ENCODE peak calls at places on chromosomes 13 and 19, in four cellular contexts. Q is OCI-LY7; G is CD8-positive, alpha-beta memory T cell; J is IMR-90. B is an unnamed sample.

GRCh38 chr19:2235396-2236284 is 489 bp downstream of the PLEKHJ1 start:
- DNase-seq in Q (peak), G (no peak), J (no peak), B (no peak)

GRCh38 chr19:15263361-15263985 is 31.2 kb upstream of the EPHX3 start:
- DNase-seq in Q (no peak), G (no peak), J (no peak), B (no peak)

GRCh38 chr13:27011661-27012060 is 159.9 kb downstream of the USP12 start:
- DNase-seq in Q (no peak), G (no peak), J (no peak), B (no peak)

GRCh38 chr13:48902421-48902820 is 73.3 kb upstream of the FNDC3A start:
- DNase-seq in Q (no peak), G (no peak), J (peak), B (no peak)

GRCh38 chr13:110625771-110626321 is 10.5 kb downstream of the NAXD start:
- DNase-seq in Q (no peak), G (no peak), J (no peak), B (no peak)

GRCh38 chr19:11598103-11598483 is 810 bp downstream of the ZNF627 start:
- DNase-seq in Q (no peak), G (no peak), J (no peak), B (no peak)

GRCh38 chr13:60369242-60369641 is 27.8 kb upstream of the TDRD3 start:
- DNase-seq in Q (no peak), G (no peak), J (peak), B (no peak)

GRCh38 chr19:2371656-2372055 is 11.6 kb downstream of the TMPRSS9 start:
- DNase-seq in Q (no peak), G (no peak), J (peak), B (no peak)

GRCh38 chr19:55206664-55207500 is 2.4 kb downstream of the PTPRH start:
- DNase-seq in Q (no peak), G (no peak), J (peak), B (peak)

GRCh38 chr13:37058801-37059135 is 720 bp downstream of the SUPT20H start:
- DNase-seq in Q (peak), G (no peak), J (no peak), B (peak)

GRCh38 chr19:31350693-31351211 is 1.5 kb upstream of the TSHZ3 start:
- DNase-seq in Q (no peak), G (no peak), J (peak), B (no peak)

GRCh38 chr13:52599853-52600603 is 42.2 kb upstream of the HNRNPA1L2 start:
- DNase-seq in Q (peak), G (no peak), J (peak), B (no peak)

GRCh38 chr19:7376151-7376852 is 27.6 kb downstream of the ARHGEF18 start:
- DNase-seq in Q (no peak), G (no peak), J (no peak), B (no peak)

GRCh38 chr13:113906566-113906965 is 42.7 kb upstream of the GAS6 start:
- DNase-seq in Q (no peak), G (no peak), J (no peak), B (no peak)

GRCh38 chr13:86572115-86572514 is 772.9 kb upstream of the SLITRK6 start:
- DNase-seq in Q (no peak), G (no peak), J (peak), B (no peak)

GRCh38 chr13:113064000-113064533 is 41.5 kb upstream of the F7 start:
- DNase-seq in Q (no peak), G (no peak), J (no peak), B (no peak)

GRCh38 chr19:3024509-3024869 is 4.6 kb downstream of the TLE2 start:
- DNase-seq in Q (no peak), G (no peak), J (no peak), B (no peak)

GRCh38 chr13:73914119-73914518 is 220.1 kb downstream of the KLF12 start:
- DNase-seq in Q (peak), G (no peak), J (no peak), B (no peak)

GRCh38 chr13:31437975-31438374 is 238.2 kb downstream of the B3GLCT start:
- DNase-seq in Q (no peak), G (no peak), J (no peak), B (no peak)

GRCh38 chr19:8458380-8458779 is 13.6 kb downstream of the HNRNPM start:
- DNase-seq in Q (no peak), G (no peak), J (no peak), B (no peak)

DNA sequence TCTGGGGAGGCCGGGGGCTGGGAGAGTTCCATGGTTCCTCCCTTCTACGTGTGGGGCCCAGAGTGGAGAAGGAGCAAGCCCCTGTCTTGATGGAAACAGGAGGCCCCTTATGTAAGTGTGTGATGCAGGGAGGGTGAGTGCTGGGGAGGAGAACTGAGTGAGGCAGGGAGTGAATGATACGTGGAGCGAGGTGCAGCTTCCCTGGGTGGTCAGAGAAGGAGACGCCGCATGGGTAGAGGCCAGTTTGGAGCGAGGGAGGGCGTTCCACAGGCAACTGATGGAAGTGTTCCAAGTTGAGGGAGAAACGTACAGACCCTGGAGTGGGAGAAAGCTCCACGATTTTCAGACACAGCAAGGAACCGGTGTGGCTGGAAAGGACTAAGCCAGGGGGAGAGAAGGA is 16.0 kb downstream of the MAG start:
- DNase-seq in Q (no peak), G (no peak), J (no peak), B (no peak)
- H3K4me3 ChIP-seq in Q (no peak), G (no peak), J (no peak), B (no peak)

DNA sequence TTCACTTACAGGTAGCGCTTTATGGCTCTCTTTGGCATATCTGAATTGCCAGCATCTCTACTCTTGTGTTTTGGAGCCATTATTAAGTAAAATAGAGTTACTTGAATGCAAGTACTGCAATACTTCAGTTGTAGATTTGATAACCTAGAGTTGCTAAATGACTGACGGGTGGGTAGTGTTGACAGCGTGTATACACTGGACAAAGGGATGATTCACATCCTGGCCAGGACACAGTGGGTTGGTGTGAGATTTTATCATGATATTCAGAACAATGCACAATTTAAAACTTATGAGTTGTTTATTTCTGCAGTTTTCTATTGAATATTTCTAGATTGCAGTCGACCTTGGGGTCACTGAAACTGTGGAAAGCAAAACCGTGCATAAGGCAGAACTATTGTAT is 44.5 kb downstream of the NDFIP2 start:
- DNase-seq in Q (no peak), G (no peak), J (no peak), B (no peak)
- H3K27ac ChIP-seq in Q (no peak), G (no peak), J (no peak), B (peak)

GRCh38 chr13:109273326-109273751 is 513.0 kb downstream of the IRS2 start:
- DNase-seq in Q (no peak), G (no peak), J (peak), B (no peak)
- H3K4me3 ChIP-seq in Q (no peak), G (no peak), J (no peak), B (no peak)

DNA sequence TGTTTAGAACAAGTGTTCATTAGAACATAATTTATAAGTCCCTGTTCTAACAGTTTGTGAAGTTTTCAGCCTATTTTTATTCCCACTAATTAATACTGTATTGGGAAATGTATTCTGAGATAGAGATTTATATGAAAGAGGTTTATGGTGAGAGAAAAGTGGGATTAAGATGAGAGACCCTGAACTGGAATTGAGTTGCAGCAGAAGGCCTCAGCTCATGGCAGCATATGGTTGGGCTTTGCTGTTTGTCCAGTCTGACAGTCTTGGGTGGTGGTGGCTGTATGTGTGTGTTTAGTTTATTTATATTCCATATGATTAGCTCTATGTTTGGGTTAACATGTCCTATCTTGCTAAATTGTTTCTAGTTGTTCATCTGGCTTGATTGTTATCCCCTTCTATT is 575.1 kb downstream of the SLITRK5 start:
- DNase-seq in Q (no peak), G (no peak), J (no peak), B (no peak)
- H3K27ac ChIP-seq in Q (no peak), G (no peak), J (no peak), B (no peak)

GRCh38 chr19:17406887-17407196 is 1.4 kb upstream of the BST2 start:
- DNase-seq in Q (peak), G (no peak), J (no peak), B (no peak)
- H3K4me3 ChIP-seq in Q (peak), G (peak), J (no peak), B (peak)